ENCODE peak calls at places on chromosomes 12 and 14, in four cellular contexts. G, L, C and H are unnamed samples.

GRCh38 chr14:24079521-24080141 is 8.3 kb downstream of the CPNE6 start:
- DNase-seq in G (peak; percentile 65), L (no peak), C (no peak), H (no peak)

GRCh38 chr14:26872510-26872909 is 274.7 kb upstream of the NOVA1 start:
- DNase-seq in G (no peak), L (no peak), C (peak; percentile 3), H (no peak)

GRCh38 chr12:105523164-105524057 is 192.9 kb downstream of the C12orf75 start:
- DNase-seq in G (no peak), L (no peak), C (no peak), H (no peak)

GRCh38 chr14:29927596-29928341 is at the start of gene PRKD1:
- DNase-seq in G (peak; percentile 70), L (no peak), C (peak; percentile 68), H (peak; percentile 28)

GRCh38 chr12:119369907-119370546 is 35.5 kb downstream of the CCDC60 start:
- DNase-seq in G (no peak), L (no peak), C (no peak), H (no peak)

GRCh38 chr14:51439896-51440295 is 199.8 kb downstream of the TMX1 start:
- DNase-seq in G (no peak), L (no peak), C (no peak), H (no peak)

GRCh38 chr14:83994020-83994419 is 1535.9 kb upstream of the FLRT2 start:
- DNase-seq in G (no peak), L (no peak), C (no peak), H (no peak)

GRCh38 chr14:102683399-102684275 is 91.2 kb downstream of the RCOR1 start:
- DNase-seq in G (peak; percentile 36), L (no peak), C (peak; percentile 60), H (peak; percentile 61)

GRCh38 chr12:28497889-28498411 is 307.7 kb downstream of the CCDC91 start:
- DNase-seq in G (no peak), L (peak; percentile 21), C (no peak), H (no peak)

GRCh38 chr12:43675048-43675904 is 83.3 kb downstream of the PUS7L start:
- DNase-seq in G (no peak), L (no peak), C (no peak), H (no peak)

GRCh38 chr12:78403136-78403535 is 461.4 kb upstream of the SYT1 start:
- DNase-seq in G (no peak), L (no peak), C (no peak), H (no peak)

GRCh38 chr12:89574736-89575208 is 48.9 kb upstream of the POC1B start:
- DNase-seq in G (no peak), L (no peak), C (peak; percentile 71), H (peak; percentile 2)

GRCh38 chr14:70595443-70596185 is 4.8 kb downstream of the MED6 start:
- DNase-seq in G (peak; percentile 27), L (no peak), C (no peak), H (no peak)

GRCh38 chr12:57735198-57735855 is 3.2 kb downstream of the AGAP2 start:
- DNase-seq in G (no peak), L (no peak), C (no peak), H (peak; percentile 23)

GRCh38 chr12:57477710-57478681 is 1.7 kb downstream of the ARHGAP9 start:
- DNase-seq in G (no peak), L (peak; percentile 41), C (peak; percentile 48), H (no peak)

GRCh38 chr12:55780695-55781094 is 36.8 kb downstream of the SARNP start:
- DNase-seq in G (no peak), L (no peak), C (no peak), H (no peak)

GRCh38 chr14:75147423-75148071 is 20.7 kb upstream of the NEK9 start:
- DNase-seq in G (peak; percentile 55), L (no peak), C (no peak), H (peak; percentile 97)

GRCh38 chr12:49219417-49220026 is 30.6 kb upstream of the TUBA1A start:
- DNase-seq in G (no peak), L (no peak), C (no peak), H (no peak)

GRCh38 chr12:20421338-20421890 is 53.1 kb downstream of the PDE3A start:
- DNase-seq in G (no peak), L (no peak), C (no peak), H (no peak)

GRCh38 chr14:51357250-51357649 is 117.2 kb downstream of the TMX1 start:
- DNase-seq in G (no peak), L (no peak), C (no peak), H (no peak)

GRCh38 chr14:72500234-72500838 is 393.6 kb downstream of the DPF3 start:
- DNase-seq in G (no peak), L (no peak), C (no peak), H (no peak)

GRCh38 chr12:8532045-8532444 is 8.7 kb downstream of the CLEC4E start:
- DNase-seq in G (no peak), L (no peak), C (no peak), H (no peak)

DNA sequence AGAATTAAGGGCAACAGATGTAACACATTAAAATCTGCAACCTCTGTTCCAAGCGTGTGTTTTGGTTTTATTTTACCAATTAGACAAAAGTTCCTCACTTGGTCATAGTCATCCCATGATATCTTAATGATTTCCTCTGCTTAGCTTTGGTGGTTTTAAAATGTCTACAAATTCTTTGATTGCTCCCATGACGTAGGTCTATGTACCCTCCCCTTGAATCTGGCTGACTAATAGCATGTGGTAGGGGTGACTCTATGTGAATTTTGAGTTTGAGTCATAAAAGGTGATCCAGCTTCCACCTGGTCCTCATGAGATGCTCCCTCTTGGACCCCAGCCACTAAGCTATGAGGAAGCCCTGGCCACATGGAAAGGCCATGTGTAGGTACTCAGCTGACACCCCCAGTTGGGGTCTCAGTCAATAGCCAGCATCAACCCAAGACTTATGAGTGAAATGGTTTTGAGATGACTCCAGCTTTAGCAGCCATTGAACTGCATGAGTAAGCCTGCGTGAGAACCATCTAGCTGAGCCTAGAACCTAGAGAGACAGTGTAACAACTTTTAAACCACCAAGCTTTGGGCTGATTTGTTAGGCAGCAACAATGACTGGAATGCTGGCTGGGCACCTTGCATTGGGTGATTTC is 247.1 kb downstream of the MSRB3 start:
- DNase-seq in G (no peak), L (no peak), C (no peak), H (no peak)
- TF ChIP-seq TCF7 in G (no peak), L (no peak), C (no peak), H (no peak)

GRCh38 chr12:111451649-111452129 is 46.0 kb downstream of the SH2B3 start:
- DNase-seq in G (no peak), L (no peak), C (peak; percentile 36), H (peak; percentile 53)
- TF ChIP-seq TCF7 in G (no peak), L (no peak), C (no peak), H (no peak)

GRCh38 chr12:75289678-75290200 is 40.4 kb downstream of the CAPS2 start:
- DNase-seq in G (no peak), L (no peak), C (no peak), H (no peak)

GRCh38 chr12:75294797-75295196 is 35.3 kb downstream of the CAPS2 start:
- DNase-seq in G (no peak), L (no peak), C (no peak), H (no peak)

GRCh38 chr12:75291014-75291413 is 39.1 kb downstream of the CAPS2 start:
- DNase-seq in G (no peak), L (no peak), C (no peak), H (no peak)

DNA sequence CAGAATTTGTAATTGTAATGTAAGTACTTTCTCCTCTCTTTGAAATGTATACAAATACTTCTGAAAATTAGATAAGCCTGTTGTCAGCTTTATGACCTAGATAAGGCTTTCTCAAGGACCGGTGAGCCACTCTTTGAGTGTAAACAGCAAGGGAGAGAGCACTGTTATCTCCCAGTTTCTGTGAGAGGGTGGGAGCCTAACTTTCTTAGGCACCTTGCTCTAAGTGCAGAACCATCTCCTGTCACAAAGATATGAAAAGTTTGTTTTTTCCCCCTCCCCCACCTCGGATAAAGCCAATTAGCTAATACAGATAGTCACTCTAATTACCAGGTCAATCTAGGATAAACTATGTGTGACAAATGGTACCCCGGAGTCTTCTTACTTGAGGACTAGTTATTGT is 35.8 kb downstream of the CAPS2 start:
- DNase-seq in G (no peak), L (no peak), C (no peak), H (no peak)
- TF ChIP-seq TCF7 in G (no peak), L (no peak), C (no peak), H (no peak)

GRCh38 chr14:34804933-34805332 is 70.2 kb downstream of the BAZ1A start:
- DNase-seq in G (no peak), L (no peak), C (no peak), H (no peak)

GRCh38 chr14:34806257-34806656 is 68.9 kb downstream of the BAZ1A start:
- DNase-seq in G (no peak), L (no peak), C (no peak), H (no peak)

DNA sequence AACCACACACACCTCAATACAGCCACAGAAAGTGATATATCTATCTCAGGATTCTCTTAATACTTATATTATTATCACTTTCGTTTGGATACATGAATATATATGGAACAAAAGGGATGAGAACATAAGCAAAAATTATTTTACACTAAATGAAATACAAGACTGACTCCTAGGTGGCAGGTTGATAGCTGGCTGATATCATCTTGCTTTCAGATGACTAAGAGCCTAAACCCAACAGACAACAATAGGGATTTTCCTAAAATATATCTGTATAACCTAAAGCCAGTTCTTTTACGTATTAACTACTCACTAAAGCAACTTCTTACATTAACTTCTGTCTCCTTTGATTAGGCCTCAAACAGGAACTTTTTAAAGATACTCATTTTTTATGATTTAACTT is 65.1 kb downstream of the BAZ1A start:
- DNase-seq in G (no peak), L (no peak), C (no peak), H (no peak)
- TF ChIP-seq TCF7 in G (no peak), L (no peak), C (no peak), H (no peak)

GRCh38 chr12:1281683-1282366 is 290.8 kb downstream of the ERC1 start:
- DNase-seq in G (no peak), L (no peak), C (peak; percentile 14), H (no peak)
- TF ChIP-seq TCF7 in G (no peak), L (no peak), C (no peak), H (no peak)

GRCh38 chr12:21666722-21667121 is 9.1 kb upstream of the LDHB start:
- DNase-seq in G (no peak), L (no peak), C (no peak), H (no peak)
- TF ChIP-seq TCF7 in G (no peak), L (no peak), C (no peak), H (no peak)

DNA sequence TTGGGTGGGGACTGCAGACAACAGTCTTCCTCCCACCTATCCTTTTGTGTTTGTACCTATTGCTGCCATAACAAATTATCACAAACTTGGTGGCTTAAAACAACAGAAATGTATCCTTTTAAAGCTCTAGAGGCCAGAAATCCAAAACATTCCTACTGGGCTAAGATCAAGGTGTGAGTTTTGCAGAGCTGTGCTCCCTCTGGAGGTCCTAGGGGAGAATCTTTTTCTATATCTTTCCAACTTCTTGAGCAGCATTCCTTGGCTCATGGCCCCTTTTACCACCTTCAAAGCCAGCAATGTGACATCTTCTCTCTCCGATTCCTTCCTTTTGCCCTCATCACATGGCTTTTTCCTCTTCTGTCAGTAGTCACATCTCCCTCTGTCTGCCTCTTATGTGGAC is 190.6 kb downstream of the TTC8 start:
- DNase-seq in G (no peak), L (no peak), C (no peak), H (no peak)
- TF ChIP-seq TCF7 in G (no peak), L (no peak), C (no peak), H (no peak)